ENCODE peak calls at places on chromosome 10, in ten cellular contexts. H, U, B, Y, J, C, D, R, W and P are unnamed samples.
A peak's percentile ranks its signal among the peaks of the same experiment; 100 is the strongest.

GRCh38 chr10:7494034-7494433 is 83.2 kb upstream of the SFMBT2 start:
- DNase-seq in H (no peak), U (no peak), B (no peak), Y (no peak), J (no peak), C (no peak), D (no peak), R (no peak), W (no peak), P (no peak)

GRCh38 chr10:70923696-70924095 is 35.3 kb upstream of the PCBD1 start:
- DNase-seq in H (no peak), U (no peak), B (no peak), Y (no peak), J (no peak), C (no peak), D (no peak), R (no peak), W (no peak), P (no peak)

GRCh38 chr10:45811075-45811474 is 36.2 kb downstream of the AGAP4 start:
- DNase-seq in H (no peak), U (no peak), B (no peak), Y (no peak), J (no peak), C (no peak), D (no peak), R (no peak), W (no peak), P (no peak)

GRCh38 chr10:74290703-74291102 is 139.7 kb downstream of the ADK start:
- DNase-seq in H (no peak), U (no peak), B (no peak), Y (no peak), J (no peak), C (no peak), D (no peak), R (peak; percentile 58), W (no peak), P (no peak)

GRCh38 chr10:46268076-46268881 is 18.5 kb upstream of the ANTXRL start:
- DNase-seq in H (no peak), U (peak; percentile 58), B (peak; percentile 16), Y (no peak), J (no peak), C (no peak), D (no peak), R (no peak), W (no peak), P (no peak)

GRCh38 chr10:109977382-109977806 is 30.4 kb upstream of the ADD3 start:
- DNase-seq in H (no peak), U (no peak), B (peak; percentile 88), Y (peak; percentile 45), J (peak; percentile 45), C (no peak), D (no peak), R (no peak), W (no peak), P (peak; percentile 92)

GRCh38 chr10:28554952-28555351 is 22.0 kb downstream of the WAC start:
- DNase-seq in H (no peak), U (no peak), B (no peak), Y (no peak), J (no peak), C (no peak), D (no peak), R (no peak), W (no peak), P (no peak)

GRCh38 chr10:50417906-50418697 is 166.8 kb upstream of the ASAH2 start:
- DNase-seq in H (peak; percentile 94), U (peak; percentile 5), B (peak; percentile 74), Y (peak; percentile 13), J (peak; percentile 45), C (peak; percentile 50), D (no peak), R (peak; percentile 65), W (peak; percentile 78), P (peak; percentile 87)

GRCh38 chr10:4596951-4597350 is 229.1 kb upstream of the AKR1E2 start:
- DNase-seq in H (no peak), U (no peak), B (no peak), Y (no peak), J (no peak), C (no peak), D (no peak), R (no peak), W (no peak), P (no peak)

GRCh38 chr10:24446739-24447138 is 237.8 kb downstream of the KIAA1217 start:
- DNase-seq in H (peak; percentile 56), U (no peak), B (no peak), Y (no peak), J (no peak), C (no peak), D (no peak), R (no peak), W (no peak), P (no peak)

GRCh38 chr10:95435548-95436279 is 125.5 kb downstream of the SORBS1 start:
- DNase-seq in H (no peak), U (no peak), B (no peak), Y (no peak), J (no peak), C (no peak), D (no peak), R (no peak), W (no peak), P (no peak)
- TF ChIP-seq CTCF in H (no peak), U (no peak), B (no peak), Y (no peak), J (no peak), C (no peak), D (no peak), R (no peak), W (no peak), P (no peak)

GRCh38 chr10:44051091-44051490 is 333.8 kb downstream of the CXCL12 start:
- DNase-seq in H (no peak), U (no peak), B (no peak), Y (no peak), J (no peak), C (no peak), D (no peak), R (no peak), W (no peak), P (no peak)

GRCh38 chr10:44051584-44052385 is 333.1 kb downstream of the CXCL12 start:
- DNase-seq in H (no peak), U (no peak), B (no peak), Y (peak; percentile 26), J (peak; percentile 53), C (no peak), D (no peak), R (no peak), W (no peak), P (no peak)

GRCh38 chr10:44056206-44056605 is 328.7 kb downstream of the CXCL12 start:
- DNase-seq in H (no peak), U (no peak), B (no peak), Y (no peak), J (no peak), C (no peak), D (no peak), R (no peak), W (no peak), P (no peak)

GRCh38 chr10:44053391-44053790 is 331.5 kb downstream of the CXCL12 start:
- DNase-seq in H (no peak), U (no peak), B (no peak), Y (no peak), J (no peak), C (no peak), D (no peak), R (no peak), W (no peak), P (no peak)

DNA sequence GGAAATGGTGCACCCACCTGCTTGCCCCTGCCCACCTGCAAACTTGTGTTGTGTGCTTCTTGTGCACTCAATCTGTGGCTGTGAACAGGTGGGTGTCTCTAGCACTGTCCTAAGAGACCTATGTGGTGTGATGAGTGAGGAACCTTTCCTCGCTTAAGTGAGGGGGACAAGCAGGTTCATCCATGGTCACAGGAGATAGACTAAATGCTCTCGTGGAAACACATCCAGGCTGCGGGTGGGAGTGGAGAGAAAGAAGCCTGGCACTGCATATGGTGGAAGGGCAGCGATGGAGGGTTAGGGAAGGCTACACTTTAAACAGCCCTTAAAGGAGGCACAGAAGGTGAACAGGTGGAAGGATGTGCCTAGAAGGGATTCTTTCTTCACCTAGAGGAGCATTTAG is 330.9 kb downstream of the CXCL12 start:
- DNase-seq in H (no peak), U (no peak), B (no peak), Y (no peak), J (no peak), C (no peak), D (no peak), R (no peak), W (no peak), P (no peak)
- H3K27me3 ChIP-seq in H (peaks cover 41% of the 10 kb centered on the region), U (no peaks in the 10 kb centered on the region), B (no peaks in the 10 kb centered on the region), Y (no peaks in the 10 kb centered on the region), J (no peaks in the 10 kb centered on the region), C (peaks cover 3% of the 10 kb centered on the region), D (peaks cover under 1% of the 10 kb centered on the region), R (no peaks in the 10 kb centered on the region), W (no peaks in the 10 kb centered on the region), P (no peaks in the 10 kb centered on the region)

GRCh38 chr10:78589687-78590086 is 479.1 kb upstream of the ZMIZ1 start:
- DNase-seq in H (no peak), U (no peak), B (peak; percentile 61), Y (no peak), J (no peak), C (no peak), D (no peak), R (no peak), W (no peak), P (peak; percentile 83)
- TF ChIP-seq CTCF in H (no peak), U (no peak), B (no peak), Y (no peak), J (no peak), C (no peak), D (no peak), R (no peak), W (no peak), P (no peak)

DNA sequence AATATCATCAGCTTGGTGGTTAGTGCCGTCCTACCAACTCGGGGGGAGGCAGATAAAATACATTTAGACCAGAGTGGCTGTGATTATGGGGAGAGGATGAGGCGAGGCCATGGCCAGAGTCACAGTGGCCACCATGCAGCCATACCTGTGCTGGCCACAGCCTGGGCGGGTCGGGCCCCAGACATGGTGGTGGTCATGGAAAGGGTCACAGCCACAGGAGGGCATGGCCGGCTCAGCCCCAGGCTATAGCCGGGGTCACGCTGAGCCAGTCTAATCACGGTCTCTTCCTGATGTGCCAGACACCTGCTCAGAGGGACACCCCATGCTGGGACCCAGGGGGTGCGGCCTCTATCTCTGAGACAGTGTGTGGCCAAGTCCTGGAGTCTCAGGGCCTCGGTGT is 10.2 kb downstream of the ADGRA1 start:
- DNase-seq in H (no peak), U (no peak), B (no peak), Y (no peak), J (no peak), C (no peak), D (no peak), R (no peak), W (no peak), P (no peak)
- H3K27me3 ChIP-seq in H (peaks cover 77% of the 10 kb centered on the region), U (no peaks in the 10 kb centered on the region), B (no peaks in the 10 kb centered on the region), Y (no peaks in the 10 kb centered on the region), J (no peaks in the 10 kb centered on the region), C (no peaks in the 10 kb centered on the region), D (peaks cover 15% of the 10 kb centered on the region), R (peaks cover 45% of the 10 kb centered on the region), W (peaks cover 5% of the 10 kb centered on the region), P (no peaks in the 10 kb centered on the region)